ENCODE peak calls at places on chromosomes 12 and 14, in nine cellular contexts. Z is right lobe of liver, T is sigmoid colon, A is stomach, C is NB4, S is HCT116, J is heart left ventricle, K is esophagus squamous epithelium, M is body of pancreas. E is an unnamed sample.

GRCh38 chr14:39266589-39266870 is 32.8 kb downstream of the MIA2 start:
- DNase-seq in Z (peak), S (no peak), A (peak), C (no peak), M (peak), K (peak), T (peak), J (peak), E (peak)

GRCh38 chr12:101209319-101210302 is at the start of gene SLC5A8:
- DNase-seq in K (no peak), Z (no peak), M (peak), A (no peak), S (no peak), T (no peak), C (no peak), J (no peak), E (no peak)

GRCh38 chr14:78324353-78324752 is 154.2 kb downstream of the NRXN3 start:
- DNase-seq in C (no peak), M (no peak), A (no peak), K (no peak), S (no peak), T (no peak), Z (no peak), J (no peak), E (no peak)

GRCh38 chr14:22630486-22630885 is 13.7 kb downstream of the OR6J1 start:
- DNase-seq in C (no peak), M (no peak), K (no peak), T (no peak), S (no peak), Z (no peak), A (no peak), J (no peak), E (no peak)

GRCh38 chr12:90028620-90029051 is 320.0 kb upstream of the ATP2B1 start:
- DNase-seq in C (no peak), Z (no peak), A (no peak), T (no peak), M (no peak), K (no peak), S (no peak), J (no peak), E (no peak)

GRCh38 chr12:1594045-1594294 is 411 bp downstream of the FBXL14 start:
- DNase-seq in J (peak), C (peak), S (no peak), T (peak), M (peak), K (no peak), A (peak), Z (no peak), E (no peak)

GRCh38 chr14:58297412-58297761 is 968 bp upstream of the ARID4A start:
- DNase-seq in S (no peak), K (no peak), J (no peak), Z (no peak), C (no peak), T (no peak), M (no peak), A (peak), E (no peak)

GRCh38 chr12:40446385-40446784 is 221.6 kb downstream of the LRRK2 start:
- DNase-seq in T (no peak), C (peak), J (no peak), A (no peak), Z (no peak), M (no peak), K (no peak), S (peak), E (no peak)

GRCh38 chr14:31388687-31389413 is 31.5 kb downstream of the HEATR5A start:
- DNase-seq in K (no peak), A (no peak), C (no peak), J (no peak), S (no peak), T (no peak), M (no peak), Z (no peak), E (no peak)

GRCh38 chr14:71891970-71892369 is 40.3 kb upstream of the RGS6 start:
- DNase-seq in A (no peak), M (no peak), K (no peak), S (no peak), T (no peak), J (no peak), C (no peak), Z (no peak), E (no peak)

GRCh38 chr12:132955094-132955932 is 793 bp downstream of the ZNF605 start:
- DNase-seq in S (no peak), J (peak), Z (peak), K (no peak), M (peak), A (peak), T (peak), C (peak), E (peak)

GRCh38 chr12:71942259-71942658 is 3.6 kb downstream of the TPH2 start:
- DNase-seq in M (no peak), A (no peak), K (no peak), Z (no peak), J (no peak), S (no peak), T (no peak), C (no peak), E (no peak)

GRCh38 chr14:52951730-52952481 is 1.1 kb upstream of the FERMT2 start:
- DNase-seq in A (peak), S (peak), J (peak), C (peak), T (peak), Z (no peak), K (no peak), M (peak), E (no peak)

GRCh38 chr12:116697305-116698130 is 40.4 kb downstream of the SPRING1 start:
- DNase-seq in A (peak), M (peak), Z (no peak), S (peak), J (peak), T (no peak), C (peak), K (no peak), E (no peak)

GRCh38 chr12:88946377-88946997 is 366.2 kb upstream of the KITLG start:
- DNase-seq in M (no peak), K (no peak), A (no peak), J (peak), Z (no peak), C (peak), T (no peak), S (peak), E (no peak)

GRCh38 chr12:115337693-115338543 is 653.9 kb upstream of the TBX3 start:
- DNase-seq in A (no peak), S (peak), K (no peak), C (no peak), J (peak), Z (no peak), M (peak), T (peak), E (peak)

GRCh38 chr14:69592923-69593677 is 18.3 kb upstream of the SUSD6 start:
- DNase-seq in T (peak), Z (no peak), A (no peak), J (no peak), M (no peak), S (no peak), K (no peak), C (no peak), E (no peak)

GRCh38 chr14:90562652-90563051 is 165.8 kb downstream of the CALM1 start:
- DNase-seq in K (no peak), J (no peak), C (no peak), S (no peak), M (no peak), Z (no peak), T (no peak), A (no peak), E (no peak)

GRCh38 chr14:56884617-56885016 is 74.3 kb upstream of the OTX2 start:
- DNase-seq in Z (no peak), M (no peak), J (no peak), T (no peak), C (no peak), A (no peak), K (no peak), S (no peak), E (no peak)

GRCh38 chr12:120413901-120414695 is 23.8 kb upstream of the COX6A1 start:
- DNase-seq in J (peak), M (peak), T (no peak), K (no peak), Z (no peak), S (no peak), C (no peak), A (peak), E (no peak)

GRCh38 chr12:93879476-93880376 is 202.6 kb downstream of the CRADD start:
- DNase-seq in C (no peak), T (no peak), M (no peak), S (no peak), K (no peak), J (no peak), A (no peak), Z (no peak), E (no peak)

DNA sequence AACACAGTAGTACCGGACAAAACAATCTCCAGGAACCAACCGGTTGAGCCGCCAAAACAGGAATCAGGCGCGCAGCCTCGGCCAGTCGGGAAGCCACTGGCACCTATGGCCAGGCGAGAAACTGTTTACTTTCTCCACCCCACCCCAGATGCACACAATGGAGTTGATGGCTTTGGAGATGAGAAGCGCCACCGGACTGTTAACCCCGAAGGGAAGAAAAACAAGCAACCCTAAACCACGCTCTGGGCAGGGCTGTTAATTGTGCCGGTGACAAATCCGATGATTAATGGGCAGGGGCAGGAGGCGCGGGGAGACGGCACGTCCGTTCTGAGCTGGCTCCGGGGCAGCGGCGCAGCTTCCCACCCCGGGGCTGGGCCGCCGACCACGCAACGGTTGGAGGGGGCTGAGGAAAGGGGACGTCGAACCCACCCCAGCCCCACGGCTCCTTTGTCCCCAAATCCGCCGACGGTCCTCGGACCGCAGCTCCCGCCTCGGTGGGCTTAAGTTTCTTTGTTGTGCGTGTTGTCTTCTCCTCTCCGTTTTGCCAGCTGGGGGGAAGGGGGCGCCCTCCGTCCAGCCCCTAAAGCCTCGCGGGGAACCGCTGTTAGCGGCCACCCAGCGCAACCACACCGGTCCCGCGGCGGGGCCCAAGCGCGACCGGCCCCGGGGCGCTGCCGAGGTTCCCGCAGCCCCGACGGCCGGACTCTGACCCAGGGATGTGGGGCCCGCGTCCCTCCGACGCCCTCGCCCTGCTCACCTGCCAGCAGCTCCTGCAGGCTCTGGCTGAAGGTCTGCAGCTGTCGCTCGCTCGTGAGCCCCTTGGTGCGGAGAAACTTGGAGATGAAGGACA is 790 bp downstream of the BTG1 start:
- DNase-seq in Z (peak), C (peak), K (no peak), T (peak), S (no peak), A (peak), M (peak), J (peak), E (peak)
- TF ChIP-seq POLR2A in Z (no peak), C (peak), K (no peak), T (no peak), S (no peak), A (no peak), M (peak), J (no peak), E (peak)

GRCh38 chr14:43540948-43541347 is 966.1 kb downstream of the FSCB start:
- DNase-seq in Z (no peak), K (no peak), M (peak), S (no peak), T (no peak), C (peak), J (no peak), A (no peak), E (no peak)
- TF ChIP-seq CTCF in Z (no peak), K (no peak), M (no peak), S (peak), T (no peak), C (peak), J (no peak), A (no peak), E (no peak)

GRCh38 chr14:102909911-102910310 is 12.6 kb upstream of the AMN start:
- DNase-seq in C (no peak), Z (no peak), J (no peak), T (no peak), M (no peak), K (no peak), A (no peak), S (no peak), E (no peak)

GRCh38 chr14:102907980-102908730 is 14.3 kb upstream of the AMN start:
- DNase-seq in Z (no peak), K (no peak), J (no peak), A (no peak), T (peak), M (no peak), C (no peak), S (no peak), E (no peak)

GRCh38 chr14:102909462-102909861 is 13.0 kb upstream of the AMN start:
- DNase-seq in C (no peak), T (no peak), S (no peak), J (no peak), M (no peak), Z (no peak), K (no peak), A (no peak), E (no peak)

GRCh38 chr14:102910442-102910841 is 12.0 kb upstream of the AMN start:
- DNase-seq in Z (no peak), S (no peak), T (peak), A (no peak), J (no peak), K (no peak), M (no peak), C (no peak), E (no peak)

DNA sequence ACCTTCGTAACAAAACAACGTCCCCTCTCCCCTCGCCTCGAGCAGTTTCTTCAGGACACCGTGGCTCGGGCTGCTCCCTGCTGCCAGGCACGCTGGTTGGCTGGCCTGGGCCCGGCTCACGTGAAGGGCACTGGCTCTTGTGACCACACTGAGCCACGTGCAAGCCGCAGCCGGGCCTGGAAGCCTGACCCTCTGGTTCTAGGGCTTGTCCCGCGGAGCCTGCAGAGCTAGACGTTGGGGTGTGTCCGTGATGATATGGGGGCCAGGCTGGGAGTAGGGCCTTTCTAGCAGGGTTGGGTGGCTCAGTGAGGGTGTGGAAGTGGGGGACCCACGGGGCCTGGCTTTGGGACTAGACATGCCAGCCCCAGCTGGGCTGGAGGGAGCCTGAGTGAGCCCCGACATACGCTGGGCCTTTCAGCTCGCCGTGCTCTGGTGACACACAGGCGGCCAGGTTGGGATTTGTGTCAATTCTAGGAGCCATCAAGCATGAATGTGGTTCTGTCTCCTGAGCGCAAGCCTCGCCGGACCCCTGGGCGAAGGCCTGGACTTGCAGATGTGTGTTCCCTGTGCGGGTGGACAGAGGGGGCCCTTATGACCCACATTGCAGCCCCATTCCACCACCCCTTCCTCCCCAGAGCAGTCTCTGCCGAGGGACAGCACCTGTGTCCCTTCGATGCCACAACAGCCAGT is 13.6 kb upstream of the AMN start:
- DNase-seq in A (no peak), M (no peak), K (no peak), T (peak), S (no peak), Z (no peak), C (no peak), J (no peak), E (no peak)
- TF ChIP-seq POLR2A in A (no peak), M (no peak), K (no peak), T (no peak), S (no peak), Z (no peak), C (no peak), J (no peak), E (no peak)

GRCh38 chr12:85872497-85873091 is 1.5 kb upstream of the NTS start:
- DNase-seq in K (no peak), M (no peak), T (no peak), Z (no peak), J (no peak), S (peak), C (peak), A (no peak), E (no peak)

GRCh38 chr12:85877459-85877858 is 3.4 kb downstream of the NTS start:
- DNase-seq in M (no peak), S (no peak), K (no peak), Z (no peak), J (no peak), C (no peak), A (no peak), T (no peak), E (no peak)

GRCh38 chr12:85874064-85874463 is at the start of gene NTS:
- DNase-seq in S (no peak), Z (no peak), J (no peak), T (no peak), C (peak), M (no peak), A (no peak), K (no peak), E (no peak)
- TF ChIP-seq CTCF in S (no peak), Z (no peak), J (no peak), T (no peak), C (peak), M (no peak), A (no peak), K (no peak), E (no peak)

GRCh38 chr12:57227315-57228115 is 2.0 kb upstream of the SHMT2 start:
- DNase-seq in K (no peak), M (no peak), J (no peak), S (no peak), A (no peak), T (no peak), Z (no peak), C (no peak), E (no peak)

GRCh38 chr12:57231276-57232021 is 1.9 kb downstream of the SHMT2 start:
- DNase-seq in K (no peak), A (no peak), Z (peak), S (no peak), J (no peak), M (no peak), T (no peak), C (no peak), E (no peak)

GRCh38 chr12:57229041-57229633 is 374 bp upstream of the SHMT2 start:
- DNase-seq in M (no peak), S (no peak), K (no peak), T (no peak), J (no peak), C (peak), Z (no peak), A (no peak), E (no peak)

GRCh38 chr12:57230381-57231155 is 1.1 kb downstream of the SHMT2 start:
- DNase-seq in C (no peak), T (no peak), Z (no peak), A (no peak), J (no peak), S (no peak), K (no peak), M (peak), E (no peak)

GRCh38 chr12:57229634-57230380 is at the start of gene SHMT2:
- DNase-seq in M (peak), T (peak), K (no peak), A (peak), C (peak), S (peak), Z (peak), J (peak), E (peak)
- TF ChIP-seq POLR2A in M (peak), T (no peak), K (no peak), A (no peak), C (peak), S (peak), Z (peak), J (no peak), E (no peak)

GRCh38 chr12:25677180-25677937 is 124.3 kb upstream of the LMNTD1 start:
- DNase-seq in M (no peak), J (no peak), K (no peak), Z (no peak), T (no peak), C (no peak), S (no peak), A (no peak), E (no peak)
- TF ChIP-seq CTCF in M (no peak), J (no peak), K (no peak), Z (no peak), T (no peak), C (no peak), S (no peak), A (no peak), E (no peak)

GRCh38 chr12:57433370-57433769 is 1.2 kb upstream of the INHBC start:
- DNase-seq in K (no peak), C (no peak), A (peak), J (no peak), S (no peak), Z (no peak), M (no peak), T (no peak), E (no peak)

GRCh38 chr12:57428965-57429364 is 1.9 kb downstream of the R3HDM2 start:
- DNase-seq in S (no peak), A (no peak), K (no peak), M (no peak), T (no peak), J (no peak), C (no peak), Z (no peak), E (no peak)

GRCh38 chr12:57429473-57430116 is 1.2 kb downstream of the R3HDM2 start:
- DNase-seq in K (no peak), J (no peak), M (no peak), T (no peak), Z (no peak), C (peak), A (no peak), S (no peak), E (peak)

GRCh38 chr12:57430931-57431566 is at the start of gene R3HDM2:
- DNase-seq in Z (peak), C (peak), M (peak), S (peak), J (peak), T (peak), K (peak), A (peak), E (peak)

DNA sequence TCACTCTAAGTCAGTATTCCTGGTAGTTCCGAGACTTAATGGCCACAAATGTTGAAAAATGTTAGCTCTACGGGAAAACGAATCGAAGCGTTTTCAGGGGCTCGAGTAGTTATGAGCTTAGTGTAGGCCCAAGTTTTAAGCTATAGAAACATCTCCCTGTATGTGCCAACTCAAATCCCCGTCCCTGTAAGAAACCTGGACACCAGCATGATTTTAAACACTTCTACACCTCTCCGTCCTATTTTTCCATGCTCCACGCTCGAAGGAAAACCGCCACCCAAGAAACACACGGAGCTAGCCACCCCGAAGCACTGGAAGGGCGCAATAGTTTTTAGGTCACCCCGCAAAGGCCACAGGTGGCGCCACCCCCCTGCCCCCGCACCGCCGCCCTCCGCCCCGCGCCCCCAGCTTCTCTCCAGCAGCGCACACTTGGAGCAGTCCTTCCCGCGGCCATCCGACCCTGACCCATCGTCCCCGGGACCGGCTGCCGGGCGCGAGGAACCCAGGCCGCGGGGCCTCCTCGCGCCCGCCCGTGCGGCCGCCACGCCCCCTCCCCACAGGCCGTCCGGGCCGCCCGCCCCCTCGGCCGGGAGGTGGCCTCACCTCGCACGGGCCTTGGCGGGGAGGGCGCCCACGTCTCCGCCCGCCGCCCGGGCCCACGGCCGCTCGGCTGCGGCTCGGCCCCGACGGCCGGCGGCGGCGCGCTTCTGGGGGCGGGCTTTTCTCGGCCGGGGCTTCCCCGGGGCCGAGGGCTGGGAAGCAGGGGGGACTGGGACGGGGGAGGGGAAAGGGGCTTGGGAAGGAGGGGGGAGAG is 519 bp downstream of the R3HDM2 start:
- DNase-seq in Z (peak), T (no peak), M (peak), J (peak), S (no peak), C (no peak), K (no peak), A (peak), E (peak)
- TF ChIP-seq POLR2A in Z (no peak), T (no peak), M (no peak), J (no peak), S (no peak), C (no peak), K (no peak), A (no peak), E (no peak)

E was measured in Peyer's patch.